ENCODE peak calls at places on chromosomes 16 and 17, in four cellular contexts. X, K, R and Y are unnamed samples.

GRCh38 chr17:75105269-75106080 is 4.3 kb upstream of the ARMC7 start:
- DNase-seq in X (peak), R (peak), K (peak), Y (peak)

GRCh38 chr16:1964506-1965471 is at the start of gene RPS2:
- DNase-seq in R (peak), K (peak), X (peak), Y (peak)

GRCh38 chr16:2744711-2745110 is 7.7 kb upstream of the SRRM2 start:
- DNase-seq in X (no peak), K (no peak), R (no peak), Y (no peak)

GRCh38 chr16:86319871-86320270 is 190.5 kb upstream of the FOXF1 start:
- DNase-seq in X (no peak), R (no peak), K (no peak), Y (no peak)

GRCh38 chr16:57444711-57445110 is 2.5 kb downstream of the CIAPIN1 start:
- DNase-seq in R (no peak), K (no peak), X (no peak), Y (no peak)

GRCh38 chr16:88473666-88474534 is 20.8 kb downstream of the ZFPM1 start:
- DNase-seq in K (no peak), R (no peak), X (no peak), Y (peak)

GRCh38 chr16:8763899-8764298 is 33.5 kb downstream of the TMEM186 start:
- DNase-seq in R (no peak), X (no peak), K (no peak), Y (no peak)

GRCh38 chr17:1931759-1932579 is 93.2 kb downstream of the RTN4RL1 start:
- DNase-seq in X (no peak), R (no peak), K (no peak), Y (no peak)

GRCh38 chr16:53057658-53058057 is 2.9 kb downstream of the CHD9 start:
- DNase-seq in X (no peak), R (no peak), K (no peak), Y (peak)